ENCODE peak calls at places on chromosomes 12 and 14, in seven cellular contexts. One of them, this sample, is unnamed.

GRCh38 chr14:103123128-103123633 is at the start of gene TNFAIP2:
- DNase-seq in H1: no peak
- DNase-seq in A549: no peak
- DNase-seq in K562: peak
- DNase-seq in GM12878: no peak
- DNase-seq in HCT116: no peak
- DNase-seq in HepG2: no peak
- DNase-seq in this sample: no peak

GRCh38 chr12:54882074-54882473 is 27.8 kb downstream of the MUCL1 start:
- DNase-seq in HCT116: no peak
- DNase-seq in H1: no peak
- DNase-seq in HepG2: no peak
- DNase-seq in A549: no peak
- DNase-seq in K562: no peak
- DNase-seq in GM12878: no peak
- DNase-seq in this sample: no peak

GRCh38 chr14:92093320-92093719 is 13.1 kb downstream of the ATXN3 start:
- DNase-seq in K562: no peak
- DNase-seq in A549: no peak
- DNase-seq in HCT116: no peak
- DNase-seq in H1: no peak
- DNase-seq in GM12878: no peak
- DNase-seq in HepG2: no peak
- DNase-seq in this sample: no peak

GRCh38 chr12:124636138-124636968 is 68.9 kb upstream of the NCOR2 start:
- DNase-seq in HepG2: no peak
- DNase-seq in A549: no peak
- DNase-seq in H1: no peak
- DNase-seq in HCT116: peak
- DNase-seq in K562: peak
- DNase-seq in GM12878: peak
- DNase-seq in this sample: peak

GRCh38 chr12:111034148-111034910 is 114.0 kb upstream of the MYL2 start:
- DNase-seq in HepG2: no peak
- DNase-seq in HCT116: no peak
- DNase-seq in GM12878: no peak
- DNase-seq in K562: no peak
- DNase-seq in H1: no peak
- DNase-seq in A549: no peak
- DNase-seq in this sample: no peak

GRCh38 chr12:110314308-110314707 is 33.3 kb downstream of the ATP2A2 start:
- DNase-seq in HCT116: no peak
- DNase-seq in K562: no peak
- DNase-seq in H1: no peak
- DNase-seq in HepG2: peak
- DNase-seq in A549: no peak
- DNase-seq in GM12878: peak
- DNase-seq in this sample: peak

GRCh38 chr14:75566321-75566720 is 12.1 kb upstream of the FLVCR2 start:
- DNase-seq in HCT116: no peak
- DNase-seq in H1: no peak
- DNase-seq in HepG2: no peak
- DNase-seq in GM12878: no peak
- DNase-seq in K562: no peak
- DNase-seq in A549: no peak
- DNase-seq in this sample: no peak

GRCh38 chr12:110537605-110538409 is 35.7 kb downstream of the RAD9B start:
- DNase-seq in K562: no peak
- DNase-seq in A549: no peak
- DNase-seq in H1: no peak
- DNase-seq in HCT116: no peak
- DNase-seq in GM12878: no peak
- DNase-seq in HepG2: no peak
- DNase-seq in this sample: no peak

GRCh38 chr14:89114109-89114508 is 289.7 kb downstream of the TTC8 start:
- DNase-seq in GM12878: no peak
- DNase-seq in H1: no peak
- DNase-seq in K562: no peak
- DNase-seq in HepG2: no peak
- DNase-seq in A549: no peak
- DNase-seq in HCT116: no peak
- DNase-seq in this sample: no peak

GRCh38 chr12:58566599-58566998 is 353.7 kb downstream of the LRIG3 start:
- DNase-seq in HCT116: no peak
- DNase-seq in K562: no peak
- DNase-seq in GM12878: no peak
- DNase-seq in HepG2: no peak
- DNase-seq in A549: no peak
- DNase-seq in H1: no peak
- DNase-seq in this sample: peak

GRCh38 chr12:78191611-78192010 is 360.9 kb downstream of the NAV3 start:
- DNase-seq in GM12878: no peak
- DNase-seq in K562: no peak
- DNase-seq in HCT116: no peak
- DNase-seq in H1: no peak
- DNase-seq in A549: no peak
- DNase-seq in HepG2: no peak
- DNase-seq in this sample: peak

GRCh38 chr14:74085047-74085637 is 386 bp downstream of the LIN52 start:
- DNase-seq in H1: peak
- DNase-seq in K562: peak
- DNase-seq in A549: peak
- DNase-seq in HCT116: no peak
- DNase-seq in HepG2: peak
- DNase-seq in GM12878: no peak
- DNase-seq in this sample: peak

GRCh38 chr12:19121449-19122018 is 8.0 kb upstream of the PLEKHA5 start:
- DNase-seq in HCT116: no peak
- DNase-seq in K562: no peak
- DNase-seq in H1: no peak
- DNase-seq in GM12878: no peak
- DNase-seq in A549: no peak
- DNase-seq in HepG2: no peak
- DNase-seq in this sample: peak

GRCh38 chr14:99037777-99038176 is 234.2 kb downstream of the BCL11B start:
- DNase-seq in A549: no peak
- DNase-seq in HepG2: no peak
- DNase-seq in H1: no peak
- DNase-seq in HCT116: no peak
- DNase-seq in K562: peak
- DNase-seq in GM12878: no peak
- DNase-seq in this sample: no peak

GRCh38 chr14:47044841-47045240 is 393.3 kb upstream of the RPL10L start:
- DNase-seq in GM12878: no peak
- DNase-seq in A549: no peak
- DNase-seq in HepG2: no peak
- DNase-seq in HCT116: no peak
- DNase-seq in K562: no peak
- DNase-seq in H1: peak
- DNase-seq in this sample: no peak

GRCh38 chr14:38481939-38482678 is 226.2 kb upstream of the CLEC14A start:
- DNase-seq in GM12878: no peak
- DNase-seq in HepG2: no peak
- DNase-seq in H1: no peak
- DNase-seq in A549: no peak
- DNase-seq in K562: no peak
- DNase-seq in HCT116: no peak
- DNase-seq in this sample: peak

GRCh38 chr12:90010089-90010488 is 301.5 kb upstream of the ATP2B1 start:
- DNase-seq in HCT116: no peak
- DNase-seq in K562: no peak
- DNase-seq in HepG2: no peak
- DNase-seq in A549: no peak
- DNase-seq in H1: no peak
- DNase-seq in GM12878: no peak
- DNase-seq in this sample: peak

GRCh38 chr12:14896477-14897184 is 11.0 kb upstream of the MGP start:
- DNase-seq in A549: no peak
- DNase-seq in HepG2: no peak
- DNase-seq in GM12878: no peak
- DNase-seq in K562: peak
- DNase-seq in HCT116: no peak
- DNase-seq in H1: no peak
- DNase-seq in this sample: peak
- TF ChIP-seq CEBPB in A549: no peak
- TF ChIP-seq CEBPB in HepG2: no peak
- TF ChIP-seq CEBPB in GM12878: no peak
- TF ChIP-seq CEBPB in K562: peak
- TF ChIP-seq CEBPB in HCT116: no peak
- TF ChIP-seq CEBPB in H1: no peak
- TF ChIP-seq CEBPB in this sample: peak

GRCh38 chr14:34052658-34053014 is 101.8 kb upstream of the EGLN3 start:
- DNase-seq in H1: no peak
- DNase-seq in HepG2: peak
- DNase-seq in GM12878: no peak
- DNase-seq in HCT116: peak
- DNase-seq in K562: no peak
- DNase-seq in A549: no peak
- DNase-seq in this sample: no peak
- TF ChIP-seq CEBPB in H1: no peak
- TF ChIP-seq CEBPB in HepG2: no peak
- TF ChIP-seq CEBPB in GM12878: no peak
- TF ChIP-seq CEBPB in HCT116: peak
- TF ChIP-seq CEBPB in K562: no peak
- TF ChIP-seq CEBPB in A549: no peak
- TF ChIP-seq CEBPB in this sample: no peak

DNA sequence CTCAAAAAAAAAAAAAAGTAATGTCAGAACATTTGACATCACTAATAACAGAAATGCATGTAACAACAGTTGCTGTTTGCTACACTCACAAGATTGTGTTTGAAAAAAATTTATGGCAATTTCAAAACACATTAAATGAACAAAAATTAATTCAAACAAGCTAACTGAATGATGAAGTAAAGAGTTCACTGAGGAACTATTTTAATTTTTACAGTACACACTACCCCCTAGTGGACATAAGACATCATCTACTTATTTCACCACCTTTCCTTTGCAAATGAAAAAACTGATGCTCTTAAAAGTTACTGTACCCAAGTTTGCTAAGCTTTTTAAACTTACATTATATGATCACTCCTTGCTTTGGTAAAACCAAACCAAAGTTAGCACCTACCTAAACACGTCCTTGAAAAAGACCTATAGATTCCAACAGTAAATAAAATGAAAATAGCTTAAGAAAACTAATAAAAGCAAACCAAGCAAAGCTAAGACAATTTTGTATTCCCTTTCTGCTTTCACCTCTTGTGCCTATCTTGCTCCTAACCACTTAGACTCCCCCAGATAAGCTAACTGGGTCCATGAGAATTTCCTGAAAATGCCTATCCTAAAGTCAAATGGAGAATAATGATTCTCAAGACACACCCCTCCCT is 22.2 kb downstream of the UBE2N start:
- DNase-seq in HCT116: no peak
- DNase-seq in A549: peak
- DNase-seq in H1: no peak
- DNase-seq in HepG2: peak
- DNase-seq in K562: peak
- DNase-seq in GM12878: no peak
- DNase-seq in this sample: peak
- TF ChIP-seq CEBPB in HCT116: no peak
- TF ChIP-seq CEBPB in A549: peak
- TF ChIP-seq CEBPB in H1: no peak
- TF ChIP-seq CEBPB in HepG2: no peak
- TF ChIP-seq CEBPB in K562: no peak
- TF ChIP-seq CEBPB in GM12878: no peak
- TF ChIP-seq CEBPB in this sample: peak

GRCh38 chr14:23432102-23432925 is 3.1 kb downstream of the MYH7 start:
- DNase-seq in HCT116: no peak
- DNase-seq in A549: no peak
- DNase-seq in HepG2: no peak
- DNase-seq in H1: no peak
- DNase-seq in K562: no peak
- DNase-seq in GM12878: no peak
- DNase-seq in this sample: no peak

GRCh38 chr14:23428686-23429495 is 6.6 kb downstream of the MYH7 start:
- DNase-seq in H1: no peak
- DNase-seq in HepG2: no peak
- DNase-seq in A549: no peak
- DNase-seq in HCT116: no peak
- DNase-seq in GM12878: no peak
- DNase-seq in K562: no peak
- DNase-seq in this sample: no peak

GRCh38 chr14:23431486-23431885 is 4.0 kb downstream of the MYH7 start:
- DNase-seq in H1: no peak
- DNase-seq in K562: no peak
- DNase-seq in A549: no peak
- DNase-seq in GM12878: no peak
- DNase-seq in HCT116: no peak
- DNase-seq in HepG2: no peak
- DNase-seq in this sample: no peak

GRCh38 chr14:23430016-23430732 is 5.3 kb downstream of the MYH7 start:
- DNase-seq in GM12878: no peak
- DNase-seq in A549: no peak
- DNase-seq in HepG2: no peak
- DNase-seq in HCT116: no peak
- DNase-seq in H1: no peak
- DNase-seq in K562: no peak
- DNase-seq in this sample: no peak

GRCh38 chr14:23430733-23431105 is 4.7 kb downstream of the MYH7 start:
- DNase-seq in GM12878: no peak
- DNase-seq in HCT116: no peak
- DNase-seq in HepG2: no peak
- DNase-seq in H1: no peak
- DNase-seq in K562: no peak
- DNase-seq in A549: no peak
- DNase-seq in this sample: no peak
- TF ChIP-seq CEBPB in GM12878: no peak
- TF ChIP-seq CEBPB in HCT116: no peak
- TF ChIP-seq CEBPB in HepG2: no peak
- TF ChIP-seq CEBPB in H1: no peak
- TF ChIP-seq CEBPB in K562: no peak
- TF ChIP-seq CEBPB in A549: no peak
- TF ChIP-seq CEBPB in this sample: no peak

This sample was measured in IMR-90.